ENCODE peak calls at places on chromosomes 13 and 19, in four cellular contexts. One of them, this sample, is unnamed.

GRCh38 chr19:18279516-18280246 is 1.7 kb downstream of the JUND start:
- DNase-seq in pancreas: peak
- DNase-seq in psoas muscle: peak
- DNase-seq in HuH-7: peak
- DNase-seq in this sample: peak

GRCh38 chr19:2044709-2045500 is 6.1 kb downstream of the MKNK2 start:
- DNase-seq in pancreas: peak
- DNase-seq in psoas muscle: no peak
- DNase-seq in HuH-7: no peak
- DNase-seq in this sample: no peak

GRCh38 chr19:1862068-1862423 is 1.3 kb downstream of the KLF16 start:
- DNase-seq in pancreas: peak
- DNase-seq in psoas muscle: no peak
- DNase-seq in HuH-7: no peak
- DNase-seq in this sample: no peak

GRCh38 chr19:33125929-33126388 is 6.0 kb upstream of the WDR88 start:
- DNase-seq in pancreas: peak
- DNase-seq in psoas muscle: no peak
- DNase-seq in HuH-7: peak
- DNase-seq in this sample: peak

GRCh38 chr13:41621716-41622508 is 164.6 kb downstream of the RGCC start:
- DNase-seq in pancreas: no peak
- DNase-seq in psoas muscle: no peak
- DNase-seq in HuH-7: no peak
- DNase-seq in this sample: no peak

GRCh38 chr13:55029280-55029679 is 2000.7 kb downstream of the OLFM4 start:
- DNase-seq in pancreas: no peak
- DNase-seq in psoas muscle: no peak
- DNase-seq in HuH-7: no peak
- DNase-seq in this sample: no peak

GRCh38 chr19:28264556-28264955 is 948.4 kb downstream of the UQCRFS1 start:
- DNase-seq in pancreas: no peak
- DNase-seq in psoas muscle: no peak
- DNase-seq in HuH-7: no peak
- DNase-seq in this sample: no peak

GRCh38 chr13:25267715-25268114 is 19.6 kb downstream of the MTMR6 start:
- DNase-seq in pancreas: no peak
- DNase-seq in psoas muscle: no peak
- DNase-seq in HuH-7: no peak
- DNase-seq in this sample: no peak

GRCh38 chr19:2540251-2540645 is 64.3 kb downstream of the GADD45B start:
- DNase-seq in pancreas: no peak
- DNase-seq in psoas muscle: no peak
- DNase-seq in HuH-7: no peak
- DNase-seq in this sample: no peak

GRCh38 chr19:47544075-47544474 is 28.9 kb downstream of the ZNF541 start:
- DNase-seq in pancreas: no peak
- DNase-seq in psoas muscle: no peak
- DNase-seq in HuH-7: no peak
- DNase-seq in this sample: no peak

GRCh38 chr13:60139272-60139671 is 24.5 kb downstream of the DIAPH3 start:
- DNase-seq in pancreas: no peak
- DNase-seq in psoas muscle: no peak
- DNase-seq in HuH-7: no peak
- DNase-seq in this sample: no peak

GRCh38 chr19:406999-407491 is 1.9 kb downstream of the C2CD4C start:
- DNase-seq in pancreas: no peak
- DNase-seq in psoas muscle: no peak
- DNase-seq in HuH-7: no peak
- DNase-seq in this sample: no peak